ENCODE peak calls at places on chromosomes 4 and X, in ten cellular contexts. One of them, this sample, is unnamed.

GRCh38 chrX:125436855-125437254 is 117.2 kb downstream of the TEX13C start:
- DNase-seq in nephron progenitor cell: peak
- DNase-seq in NCI-H524: peak
- DNase-seq in IMR-90: no peak
- DNase-seq in GM13976: no peak
- DNase-seq in heart right ventricle: no peak
- DNase-seq in mesothelial cell of epicardium: no peak
- DNase-seq in activated gamma-delta T cell treated with Interleukin-2 at 50 U/mL for 16 hours: no peak
- DNase-seq in AG10803: no peak
- DNase-seq in AML-193: peak
- DNase-seq in this sample: no peak

GRCh38 chr4:37685211-37685725 is 908 bp downstream of the RELL1 start:
- DNase-seq in activated gamma-delta T cell treated with Interleukin-2 at 50 U/mL for 16 hours: peak
- DNase-seq in mesothelial cell of epicardium: no peak
- DNase-seq in IMR-90: peak
- DNase-seq in AML-193: peak
- DNase-seq in AG10803: peak
- DNase-seq in GM13976: no peak
- DNase-seq in nephron progenitor cell: no peak
- DNase-seq in heart right ventricle: no peak
- DNase-seq in NCI-H524: peak
- DNase-seq in this sample: no peak

GRCh38 chrX:134685662-134686061 is 27.4 kb upstream of the PLAC1 start:
- DNase-seq in GM13976: no peak
- DNase-seq in NCI-H524: no peak
- DNase-seq in AG10803: peak
- DNase-seq in heart right ventricle: no peak
- DNase-seq in nephron progenitor cell: no peak
- DNase-seq in activated gamma-delta T cell treated with Interleukin-2 at 50 U/mL for 16 hours: no peak
- DNase-seq in AML-193: no peak
- DNase-seq in IMR-90: peak
- DNase-seq in mesothelial cell of epicardium: no peak
- DNase-seq in this sample: no peak

GRCh38 chrX:101347859-101348451 is 587 bp downstream of the TIMM8A start:
- DNase-seq in AML-193: no peak
- DNase-seq in GM13976: no peak
- DNase-seq in AG10803: peak
- DNase-seq in heart right ventricle: no peak
- DNase-seq in activated gamma-delta T cell treated with Interleukin-2 at 50 U/mL for 16 hours: no peak
- DNase-seq in IMR-90: peak
- DNase-seq in mesothelial cell of epicardium: no peak
- DNase-seq in NCI-H524: no peak
- DNase-seq in nephron progenitor cell: no peak
- DNase-seq in this sample: no peak

GRCh38 chr4:139919513-139919912 is 234.5 kb downstream of the MAML3 start:
- DNase-seq in heart right ventricle: no peak
- DNase-seq in NCI-H524: no peak
- DNase-seq in GM13976: no peak
- DNase-seq in activated gamma-delta T cell treated with Interleukin-2 at 50 U/mL for 16 hours: no peak
- DNase-seq in mesothelial cell of epicardium: no peak
- DNase-seq in AG10803: peak
- DNase-seq in AML-193: no peak
- DNase-seq in nephron progenitor cell: no peak
- DNase-seq in IMR-90: peak
- DNase-seq in this sample: no peak

GRCh38 chr4:86661418-86661817 is 67.3 kb downstream of the PTPN13 start:
- DNase-seq in nephron progenitor cell: no peak
- DNase-seq in heart right ventricle: no peak
- DNase-seq in mesothelial cell of epicardium: no peak
- DNase-seq in AG10803: no peak
- DNase-seq in IMR-90: no peak
- DNase-seq in AML-193: no peak
- DNase-seq in GM13976: no peak
- DNase-seq in activated gamma-delta T cell treated with Interleukin-2 at 50 U/mL for 16 hours: no peak
- DNase-seq in NCI-H524: no peak
- DNase-seq in this sample: no peak

GRCh38 chr4:73895201-73896177 is 26.3 kb downstream of the CXCL1 start:
- DNase-seq in mesothelial cell of epicardium: no peak
- DNase-seq in AG10803: no peak
- DNase-seq in GM13976: no peak
- DNase-seq in IMR-90: peak
- DNase-seq in AML-193: no peak
- DNase-seq in nephron progenitor cell: no peak
- DNase-seq in NCI-H524: no peak
- DNase-seq in heart right ventricle: no peak
- DNase-seq in activated gamma-delta T cell treated with Interleukin-2 at 50 U/mL for 16 hours: no peak
- DNase-seq in this sample: no peak

GRCh38 chr4:63620271-63620670 is 789.0 kb downstream of the TECRL start:
- DNase-seq in NCI-H524: peak
- DNase-seq in activated gamma-delta T cell treated with Interleukin-2 at 50 U/mL for 16 hours: no peak
- DNase-seq in heart right ventricle: no peak
- DNase-seq in IMR-90: no peak
- DNase-seq in AML-193: no peak
- DNase-seq in nephron progenitor cell: no peak
- DNase-seq in GM13976: no peak
- DNase-seq in AG10803: no peak
- DNase-seq in mesothelial cell of epicardium: no peak
- DNase-seq in this sample: no peak

GRCh38 chr4:112778520-112778919 is 141.6 kb downstream of the LARP7 start:
- DNase-seq in mesothelial cell of epicardium: no peak
- DNase-seq in activated gamma-delta T cell treated with Interleukin-2 at 50 U/mL for 16 hours: no peak
- DNase-seq in IMR-90: no peak
- DNase-seq in GM13976: no peak
- DNase-seq in AG10803: no peak
- DNase-seq in NCI-H524: no peak
- DNase-seq in AML-193: no peak
- DNase-seq in nephron progenitor cell: no peak
- DNase-seq in heart right ventricle: no peak
- DNase-seq in this sample: no peak

GRCh38 chr4:4334798-4335520 is 44.9 kb downstream of the ZBTB49 start:
- DNase-seq in AG10803: peak
- DNase-seq in NCI-H524: no peak
- DNase-seq in AML-193: peak
- DNase-seq in activated gamma-delta T cell treated with Interleukin-2 at 50 U/mL for 16 hours: peak
- DNase-seq in mesothelial cell of epicardium: peak
- DNase-seq in IMR-90: peak
- DNase-seq in nephron progenitor cell: peak
- DNase-seq in GM13976: peak
- DNase-seq in heart right ventricle: peak
- DNase-seq in this sample: no peak

GRCh38 chr4:54663181-54663580 is 5.4 kb downstream of the KIT start:
- DNase-seq in heart right ventricle: no peak
- DNase-seq in mesothelial cell of epicardium: no peak
- DNase-seq in IMR-90: no peak
- DNase-seq in AML-193: no peak
- DNase-seq in nephron progenitor cell: no peak
- DNase-seq in GM13976: no peak
- DNase-seq in NCI-H524: no peak
- DNase-seq in activated gamma-delta T cell treated with Interleukin-2 at 50 U/mL for 16 hours: no peak
- DNase-seq in AG10803: no peak
- DNase-seq in this sample: no peak

GRCh38 chrX:2785538-2785937 is 33.7 kb downstream of the XG start:
- DNase-seq in mesothelial cell of epicardium: no peak
- DNase-seq in AML-193: no peak
- DNase-seq in AG10803: no peak
- DNase-seq in GM13976: no peak
- DNase-seq in nephron progenitor cell: no peak
- DNase-seq in activated gamma-delta T cell treated with Interleukin-2 at 50 U/mL for 16 hours: no peak
- DNase-seq in NCI-H524: no peak
- DNase-seq in IMR-90: no peak
- DNase-seq in heart right ventricle: no peak
- DNase-seq in this sample: no peak

GRCh38 chr4:188178276-188178675 is 39.0 kb downstream of the TRIML1 start:
- DNase-seq in NCI-H524: no peak
- DNase-seq in mesothelial cell of epicardium: no peak
- DNase-seq in IMR-90: peak
- DNase-seq in heart right ventricle: no peak
- DNase-seq in AG10803: no peak
- DNase-seq in AML-193: no peak
- DNase-seq in nephron progenitor cell: no peak
- DNase-seq in GM13976: no peak
- DNase-seq in activated gamma-delta T cell treated with Interleukin-2 at 50 U/mL for 16 hours: no peak
- DNase-seq in this sample: no peak

GRCh38 chr4:176308441-176308840 is 11.3 kb upstream of the SPCS3 start:
- DNase-seq in activated gamma-delta T cell treated with Interleukin-2 at 50 U/mL for 16 hours: no peak
- DNase-seq in NCI-H524: no peak
- DNase-seq in AG10803: no peak
- DNase-seq in IMR-90: no peak
- DNase-seq in mesothelial cell of epicardium: no peak
- DNase-seq in AML-193: no peak
- DNase-seq in heart right ventricle: no peak
- DNase-seq in GM13976: no peak
- DNase-seq in nephron progenitor cell: no peak
- DNase-seq in this sample: no peak

GRCh38 chr4:151644625-151645024 is 116.2 kb downstream of the GATB start:
- DNase-seq in nephron progenitor cell: peak
- DNase-seq in heart right ventricle: no peak
- DNase-seq in activated gamma-delta T cell treated with Interleukin-2 at 50 U/mL for 16 hours: no peak
- DNase-seq in AG10803: no peak
- DNase-seq in NCI-H524: no peak
- DNase-seq in GM13976: no peak
- DNase-seq in mesothelial cell of epicardium: no peak
- DNase-seq in IMR-90: no peak
- DNase-seq in AML-193: peak
- DNase-seq in this sample: no peak

GRCh38 chr4:7750508-7750907 is 189.2 kb downstream of the AFAP1 start:
- DNase-seq in activated gamma-delta T cell treated with Interleukin-2 at 50 U/mL for 16 hours: no peak
- DNase-seq in GM13976: no peak
- DNase-seq in nephron progenitor cell: no peak
- DNase-seq in IMR-90: no peak
- DNase-seq in AG10803: no peak
- DNase-seq in AML-193: no peak
- DNase-seq in heart right ventricle: peak
- DNase-seq in mesothelial cell of epicardium: no peak
- DNase-seq in NCI-H524: no peak
- DNase-seq in this sample: no peak

GRCh38 chr4:119478446-119479179 is 150.0 kb downstream of the PDE5A start:
- DNase-seq in AML-193: no peak
- DNase-seq in activated gamma-delta T cell treated with Interleukin-2 at 50 U/mL for 16 hours: no peak
- DNase-seq in heart right ventricle: no peak
- DNase-seq in GM13976: no peak
- DNase-seq in IMR-90: peak
- DNase-seq in NCI-H524: no peak
- DNase-seq in AG10803: no peak
- DNase-seq in mesothelial cell of epicardium: no peak
- DNase-seq in nephron progenitor cell: no peak
- DNase-seq in this sample: no peak

GRCh38 chr4:54234497-54235205 is 5.6 kb downstream of the PDGFRA start:
- DNase-seq in AG10803: no peak
- DNase-seq in NCI-H524: no peak
- DNase-seq in mesothelial cell of epicardium: no peak
- DNase-seq in activated gamma-delta T cell treated with Interleukin-2 at 50 U/mL for 16 hours: no peak
- DNase-seq in nephron progenitor cell: no peak
- DNase-seq in heart right ventricle: no peak
- DNase-seq in GM13976: no peak
- DNase-seq in IMR-90: no peak
- DNase-seq in AML-193: no peak
- DNase-seq in this sample: no peak